ENCODE peak calls at places on chromosomes 5 and 9, in eight cellular contexts. E, M, V, N, C, R, P and O are unnamed samples.

GRCh38 chr5:111353035-111353434 is 128.9 kb downstream of the CAMK4 start:
- DNase-seq in N (no peak), M (no peak), E (no peak), P (no peak), R (no peak), V (no peak), C (no peak), O (no peak)

GRCh38 chr5:154189819-154190651 is 498 bp upstream of the GALNT10 start:
- DNase-seq in N (peak), M (peak), E (peak), R (peak), P (no peak), C (peak), V (peak), O (peak)

GRCh38 chr9:20382460-20383071 is 239.7 kb downstream of the MLLT3 start:
- DNase-seq in V (no peak), C (no peak), P (peak), R (peak), N (no peak), M (no peak), E (no peak), O (no peak)

GRCh38 chr5:52682492-52682891 is 105.2 kb upstream of the ITGA1 start:
- DNase-seq in C (no peak), V (no peak), P (no peak), E (no peak), M (no peak), R (no peak), N (peak), O (peak)

GRCh38 chr5:133849116-133849515 is 119.3 kb downstream of the C5orf15 start:
- DNase-seq in N (no peak), V (peak), E (no peak), R (no peak), M (no peak), P (no peak), C (no peak), O (no peak)

GRCh38 chr9:4197548-4197947 is 102.3 kb downstream of the GLIS3 start:
- DNase-seq in R (no peak), C (no peak), P (no peak), N (no peak), E (no peak), M (peak), V (no peak), O (no peak)

GRCh38 chr5:173709145-173709544 is 92.7 kb upstream of the BOD1 start:
- DNase-seq in N (no peak), R (no peak), M (no peak), C (no peak), V (no peak), E (no peak), P (no peak), O (no peak)

GRCh38 chr9:115198018-115198417 is 80.1 kb upstream of the TNC start:
- DNase-seq in C (no peak), E (peak), P (no peak), N (no peak), V (peak), M (peak), R (peak), O (no peak)

GRCh38 chr5:67003906-67004729 is 192.5 kb downstream of the CD180 start:
- DNase-seq in C (peak), V (peak), P (peak), E (peak), N (peak), M (peak), R (peak), O (peak)

GRCh38 chr9:109101810-109102209 is 17.9 kb downstream of the TMEM245 start:
- DNase-seq in C (no peak), P (no peak), N (no peak), M (peak), R (peak), E (no peak), V (no peak), O (no peak)

GRCh38 chr9:33446507-33447403 is 638 bp downstream of the AQP3 start:
- DNase-seq in E (peak), N (peak), C (peak), R (peak), M (peak), P (no peak), V (no peak), O (peak)

GRCh38 chr9:135456436-135457104 is 23.0 kb upstream of the PPP1R26 start:
- DNase-seq in C (no peak), R (no peak), E (no peak), M (no peak), N (no peak), P (no peak), V (no peak), O (no peak)

GRCh38 chr5:126801992-126802294 is 25.0 kb downstream of the LMNB1 start:
- DNase-seq in E (no peak), M (peak), V (no peak), P (no peak), R (peak), N (no peak), C (no peak), O (no peak)

GRCh38 chr9:33080534-33080933 is 4.1 kb upstream of the SMU1 start:
- DNase-seq in N (no peak), R (no peak), M (peak), P (no peak), C (no peak), E (no peak), V (no peak), O (no peak)

GRCh38 chr9:110128664-110129329 is 79.2 kb downstream of the C9orf152 start:
- DNase-seq in R (no peak), M (no peak), P (no peak), V (no peak), N (no peak), E (no peak), C (no peak), O (no peak)

GRCh38 chr9:110125207-110125751 is 82.7 kb downstream of the C9orf152 start:
- DNase-seq in E (peak), C (peak), N (peak), R (peak), P (peak), V (peak), M (peak), O (peak)

GRCh38 chr9:110125763-110126351 is 82.1 kb downstream of the C9orf152 start:
- DNase-seq in M (peak), N (no peak), V (no peak), P (no peak), C (no peak), E (no peak), R (peak), O (no peak)

GRCh38 chr9:110126986-110127864 is 80.7 kb downstream of the C9orf152 start:
- DNase-seq in E (peak), C (peak), V (peak), N (no peak), P (no peak), R (peak), M (no peak), O (peak)

DNA sequence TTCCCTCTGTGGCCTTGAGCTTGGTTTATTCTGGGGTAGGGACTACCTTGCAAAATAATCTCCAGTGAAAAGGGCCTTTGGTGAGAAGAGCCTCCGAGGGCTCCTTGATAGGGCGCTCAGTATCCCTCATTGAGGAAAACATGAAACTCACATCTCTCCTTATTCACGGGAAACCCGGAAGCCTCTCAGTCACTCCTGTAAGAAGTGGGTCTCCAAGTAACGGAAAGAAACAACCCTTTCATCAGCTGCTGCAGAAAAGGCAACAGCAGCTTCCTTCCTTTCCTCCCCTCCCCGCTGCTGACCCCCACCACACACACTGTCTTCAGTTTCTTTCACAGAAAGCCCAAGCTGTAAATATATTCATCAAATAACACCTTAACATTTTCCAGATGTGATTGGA is 81.5 kb downstream of the C9orf152 start:
- DNase-seq in M (no peak), R (no peak), V (no peak), P (no peak), N (no peak), E (no peak), C (no peak), O (no peak)
- H3K4me3 ChIP-seq in M (no peak), R (no peak), V (peak), P (no peak), N (no peak), E (no peak), C (peak), O (peak)

GRCh38 chr9:133539434-133539833 is 4.9 kb downstream of the ADAMTSL2 start:
- DNase-seq in P (no peak), N (no peak), M (peak), C (peak), R (no peak), E (no peak), V (peak), O (peak)
- H3K4me3 ChIP-seq in P (no peak), N (no peak), M (no peak), C (no peak), R (no peak), E (no peak), V (peak), O (no peak)

GRCh38 chr9:97506787-97507186 is 5.3 kb downstream of the TMOD1 start:
- DNase-seq in M (no peak), R (no peak), N (no peak), V (no peak), E (no peak), P (no peak), C (no peak), O (no peak)
- H3K4me3 ChIP-seq in M (no peak), R (no peak), N (no peak), V (no peak), E (no peak), P (no peak), C (no peak), O (no peak)

GRCh38 chr9:93183663-93184438 is at the start of gene WNK2:
- DNase-seq in V (no peak), R (no peak), N (peak), E (no peak), M (peak), C (peak), P (no peak), O (no peak)
- H3K4me3 ChIP-seq in V (peak), R (no peak), N (peak), E (peak), M (peak), C (peak), P (no peak), O (peak)

DNA sequence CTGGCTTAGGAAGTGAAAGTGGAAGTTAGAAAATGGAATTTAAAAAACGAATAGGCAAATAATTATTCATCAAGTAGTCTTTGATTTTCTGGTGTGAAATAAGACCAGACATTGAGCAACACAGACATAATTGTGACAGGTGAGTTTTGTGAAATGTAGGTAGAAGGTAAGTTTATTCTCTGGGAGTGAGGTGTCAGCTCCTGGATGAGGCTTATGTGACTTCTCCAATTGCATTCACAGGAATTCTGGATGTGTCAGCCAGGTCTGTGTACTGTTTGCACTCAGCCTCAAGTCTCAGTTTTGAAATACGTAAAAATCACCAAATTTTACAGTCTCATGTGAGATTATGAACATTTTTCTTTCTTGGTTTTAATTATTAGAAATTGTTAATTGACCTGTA is 537.6 kb downstream of the CETN3 start:
- DNase-seq in R (no peak), E (no peak), C (no peak), M (no peak), V (no peak), P (no peak), N (no peak), O (no peak)
- H3K4me3 ChIP-seq in R (no peak), E (no peak), C (no peak), M (no peak), V (peak), P (no peak), N (no peak), O (peak)

DNA sequence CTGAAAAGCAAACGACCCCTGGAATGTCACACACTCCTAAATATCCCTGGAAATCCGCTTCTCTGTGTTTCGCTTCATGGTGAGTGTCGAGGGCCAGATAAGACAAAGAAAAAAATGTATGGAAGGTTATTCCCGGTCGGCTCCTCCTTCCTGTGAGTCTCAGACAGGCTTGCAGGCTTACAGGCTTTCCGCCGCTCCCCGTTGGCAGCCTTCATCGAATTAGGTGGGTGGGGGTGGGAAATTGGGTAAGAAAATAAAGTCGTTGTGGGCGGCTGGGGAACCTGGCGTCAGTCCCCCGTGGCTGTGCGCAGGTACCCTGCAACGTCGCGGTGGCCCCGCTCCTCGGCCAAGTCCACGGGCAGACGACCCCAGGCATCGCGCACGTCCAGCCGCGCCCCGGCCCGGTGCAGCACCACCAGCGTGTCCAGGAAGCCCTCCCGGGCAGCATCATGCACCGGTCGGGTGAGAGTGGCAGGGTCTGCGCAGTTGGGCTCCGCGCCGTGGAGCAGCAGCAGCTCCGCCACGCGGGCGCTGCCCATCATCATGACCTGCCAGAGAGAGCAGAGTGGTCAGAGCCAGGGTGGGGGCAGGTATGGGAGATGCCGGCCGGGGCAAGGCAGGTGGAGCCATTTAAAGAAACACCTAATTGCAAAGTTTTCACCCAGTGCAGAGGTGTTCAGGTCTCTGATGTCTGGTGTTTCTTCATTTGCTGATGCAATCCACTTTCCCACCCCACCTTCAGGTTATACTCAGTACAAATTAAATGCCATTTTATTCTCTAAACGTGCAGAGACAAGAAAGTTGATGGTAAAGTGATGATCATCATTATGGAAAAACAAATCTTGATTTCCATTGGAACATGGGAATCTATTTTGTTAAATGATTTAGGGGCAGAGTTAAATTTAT is 3.2 kb downstream of the CDKN2B start:
- DNase-seq in R (peak), M (no peak), P (no peak), C (no peak), N (no peak), E (no peak), V (no peak), O (no peak)
- H3K4me3 ChIP-seq in R (peak), M (no peak), P (peak), C (no peak), N (no peak), E (no peak), V (peak), O (no peak)

GRCh38 chr9:127980706-127981558 is at the start of gene EEIG1:
- DNase-seq in P (peak), C (peak), E (peak), N (peak), V (peak), M (peak), R (peak), O (peak)

GRCh38 chr9:127979333-127980055 is 1.3 kb downstream of the EEIG1 start:
- DNase-seq in E (peak), P (no peak), N (no peak), M (peak), V (peak), R (peak), C (peak), O (peak)

GRCh38 chr9:127981559-127982121 is 851 bp upstream of the EEIG1 start:
- DNase-seq in P (no peak), N (no peak), E (no peak), M (no peak), V (peak), R (no peak), C (peak), O (no peak)

GRCh38 chr9:127979015-127979332 is 1.8 kb downstream of the EEIG1 start:
- DNase-seq in N (no peak), E (no peak), P (no peak), C (no peak), V (no peak), M (no peak), R (no peak), O (no peak)

DNA sequence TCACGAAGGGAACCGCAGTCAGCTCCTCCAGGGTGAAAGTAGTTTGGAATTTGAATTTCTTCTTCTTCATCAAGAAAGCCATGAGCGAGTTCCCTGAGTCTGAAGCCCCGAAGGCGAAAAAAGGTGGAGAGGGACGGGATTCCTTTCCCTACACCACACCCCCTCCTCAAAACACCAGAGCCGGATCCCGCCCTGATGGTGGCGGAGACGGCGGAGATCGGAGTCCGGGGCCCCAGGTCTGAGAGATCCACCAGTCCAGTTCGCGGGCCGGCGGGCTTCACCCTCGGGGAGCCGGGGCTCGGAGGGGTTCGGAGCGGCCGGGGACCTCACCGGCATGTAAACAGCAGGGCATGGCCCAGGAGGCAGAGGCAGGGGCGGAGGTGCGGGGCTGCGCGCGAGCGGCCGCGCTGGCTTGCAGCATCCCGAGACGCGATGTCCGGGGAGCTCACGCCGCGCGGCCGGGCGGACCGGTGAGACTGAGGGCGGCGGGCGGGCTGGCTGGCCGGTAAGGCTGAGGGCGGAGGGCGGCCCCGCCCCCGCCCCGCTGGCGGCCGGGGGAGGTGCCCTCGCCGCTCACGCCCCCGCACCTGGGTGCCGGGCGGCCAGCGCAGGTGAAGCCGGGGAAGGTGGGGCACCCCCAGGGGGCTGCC is 608 bp downstream of the EEIG1 start:
- DNase-seq in M (peak), E (no peak), V (peak), P (no peak), N (peak), C (peak), R (no peak), O (peak)
- H3K4me3 ChIP-seq in M (peak), E (peak), V (peak), P (peak), N (peak), C (peak), R (peak), O (peak)

GRCh38 chr5:170632266-170632984 is 128.6 kb downstream of the KCNIP1 start:
- DNase-seq in E (no peak), V (no peak), P (no peak), M (peak), N (no peak), R (no peak), C (no peak), O (peak)
- H3K4me3 ChIP-seq in E (no peak), V (peak), P (peak), M (peak), N (no peak), R (no peak), C (peak), O (no peak)

GRCh38 chr9:121272401-121272948 is 4.5 kb downstream of the GSN start:
- DNase-seq in C (no peak), V (no peak), P (no peak), E (no peak), N (no peak), R (no peak), M (no peak), O (no peak)
- H3K4me3 ChIP-seq in C (no peak), V (peak), P (peak), E (no peak), N (no peak), R (peak), M (peak), O (no peak)

GRCh38 chr9:124164800-124165199 is 92.9 kb upstream of the NEK6 start:
- DNase-seq in R (no peak), M (no peak), N (no peak), C (no peak), P (no peak), E (no peak), V (peak), O (peak)

DNA sequence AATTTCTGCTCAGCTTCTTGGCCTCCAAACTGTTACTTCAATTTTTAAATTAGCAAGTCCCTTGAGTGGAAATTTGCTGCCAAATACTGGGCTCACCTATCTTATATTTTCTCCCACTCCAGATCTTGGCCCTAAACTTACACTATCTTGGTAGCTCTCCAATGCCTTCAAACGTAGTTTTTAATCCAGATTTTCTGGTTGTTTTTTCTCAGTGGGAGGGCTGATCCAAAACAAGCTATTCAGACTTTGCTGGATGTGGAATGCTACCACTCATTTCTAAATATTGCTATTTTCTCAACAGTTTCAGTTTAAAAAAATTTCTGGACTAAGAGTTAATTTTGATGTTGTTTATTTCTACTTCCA is 93.8 kb upstream of the NEK6 start:
- DNase-seq in R (no peak), P (no peak), V (no peak), N (no peak), M (no peak), C (no peak), E (no peak), O (no peak)
- H3K4me3 ChIP-seq in R (no peak), P (no peak), V (no peak), N (no peak), M (no peak), C (no peak), E (no peak), O (no peak)